ENCODE peak calls at places on chromosomes 4 and X, in nine cellular contexts. S, P, T, Z, B, U, R, J and D are unnamed samples.
A peak's percentile ranks its signal among the peaks of the same experiment; 100 is the strongest.

GRCh38 chr4:5658992-5659391 is 49.4 kb downstream of the EVC2 start:
- DNase-seq in U (no peak), T (no peak), R (no peak), Z (no peak), J (no peak), P (no peak), B (no peak), S (no peak), D (no peak)

GRCh38 chrX:17967888-17968287 is 106.8 kb upstream of the RAI2 start:
- DNase-seq in T (no peak), U (no peak), S (no peak), J (no peak), R (no peak), Z (peak; percentile 38), B (no peak), P (no peak), D (no peak)

GRCh38 chr4:56302102-56302501 is 85.2 kb downstream of the AASDH start:
- DNase-seq in J (no peak), T (no peak), S (no peak), Z (no peak), B (no peak), P (no peak), U (no peak), R (no peak), D (no peak)

GRCh38 chr4:117447925-117448324 is 362.5 kb upstream of the TRAM1L1 start:
- DNase-seq in T (no peak), U (peak; percentile 24), Z (no peak), J (no peak), B (no peak), S (no peak), R (no peak), P (no peak), D (no peak)

GRCh38 chrX:28491941-28492340 is 95.3 kb upstream of the IL1RAPL1 start:
- DNase-seq in J (no peak), U (no peak), T (no peak), S (no peak), B (no peak), R (no peak), Z (no peak), P (no peak), D (no peak)

GRCh38 chr4:64341711-64342110 is 67.5 kb downstream of the TECRL start:
- DNase-seq in U (no peak), S (peak; percentile 69), T (no peak), R (peak; percentile 81), Z (no peak), P (no peak), B (no peak), J (no peak), D (no peak)

GRCh38 chrX:24668111-24668510 is 21.0 kb upstream of the PCYT1B start:
- DNase-seq in Z (no peak), B (peak; percentile 10), U (no peak), R (peak; percentile 8), S (no peak), T (peak; percentile 22), P (no peak), J (no peak), D (no peak)

GRCh38 chrX:106726485-106727437 is at the start of gene RNF128:
- DNase-seq in B (peak; percentile 40), R (peak; percentile 4), Z (peak; percentile 83), T (peak; percentile 12), U (peak; percentile 80), S (peak; percentile 72), J (peak; percentile 53), P (no peak), D (no peak)

GRCh38 chr4:67292045-67292444 is 253.3 kb downstream of the CENPC start:
- DNase-seq in S (no peak), T (no peak), B (no peak), R (no peak), P (no peak), U (no peak), Z (no peak), J (no peak), D (no peak)

GRCh38 chr4:39495446-39496208 is 31.6 kb downstream of the UGDH start:
- DNase-seq in T (no peak), J (no peak), R (no peak), S (no peak), Z (no peak), U (no peak), B (peak; percentile 55), P (no peak), D (no peak)

GRCh38 chr4:150960079-150960478 is 55.0 kb downstream of the LRBA start:
- DNase-seq in J (no peak), P (no peak), B (peak; percentile 27), T (peak; percentile 41), U (no peak), Z (peak; percentile 19), R (no peak), S (no peak), D (no peak)

GRCh38 chr4:55369968-55370367 is 23.9 kb downstream of the SRD5A3 start:
- DNase-seq in U (no peak), B (no peak), P (no peak), Z (no peak), R (no peak), T (no peak), S (no peak), J (no peak), D (no peak)

GRCh38 chrX:116306218-116306617 is 130.2 kb upstream of the SLC6A14 start:
- DNase-seq in U (no peak), J (no peak), S (no peak), P (no peak), Z (no peak), T (no peak), B (no peak), R (no peak), D (no peak)

GRCh38 chrX:152641996-152642395 is 4.3 kb downstream of the GABRQ start:
- DNase-seq in Z (peak; percentile 63), T (peak; percentile 46), B (peak; percentile 6), R (no peak), J (peak; percentile 6), P (no peak), U (peak; percentile 2), S (no peak), D (no peak)

GRCh38 chr4:76279462-76279861 is 27.1 kb upstream of the STBD1 start:
- DNase-seq in R (no peak), S (no peak), J (no peak), U (no peak), T (no peak), Z (no peak), B (no peak), P (no peak), D (no peak)
- TF ChIP-seq CTCF in R (no peak), S (no peak), J (no peak), U (no peak), T (no peak), Z (no peak), B (no peak), P (peak; percentile 14), D (no peak)

GRCh38 chr4:7850489-7850888 is 89.2 kb downstream of the AFAP1 start:
- DNase-seq in S (no peak), J (no peak), R (no peak), Z (peak; percentile 20), U (no peak), T (no peak), B (no peak), P (no peak), D (no peak)
- TF ChIP-seq CTCF in S (no peak), J (no peak), R (no peak), Z (peak; percentile 23), U (no peak), T (peak; percentile 21), B (no peak), P (no peak), D (no peak)

DNA sequence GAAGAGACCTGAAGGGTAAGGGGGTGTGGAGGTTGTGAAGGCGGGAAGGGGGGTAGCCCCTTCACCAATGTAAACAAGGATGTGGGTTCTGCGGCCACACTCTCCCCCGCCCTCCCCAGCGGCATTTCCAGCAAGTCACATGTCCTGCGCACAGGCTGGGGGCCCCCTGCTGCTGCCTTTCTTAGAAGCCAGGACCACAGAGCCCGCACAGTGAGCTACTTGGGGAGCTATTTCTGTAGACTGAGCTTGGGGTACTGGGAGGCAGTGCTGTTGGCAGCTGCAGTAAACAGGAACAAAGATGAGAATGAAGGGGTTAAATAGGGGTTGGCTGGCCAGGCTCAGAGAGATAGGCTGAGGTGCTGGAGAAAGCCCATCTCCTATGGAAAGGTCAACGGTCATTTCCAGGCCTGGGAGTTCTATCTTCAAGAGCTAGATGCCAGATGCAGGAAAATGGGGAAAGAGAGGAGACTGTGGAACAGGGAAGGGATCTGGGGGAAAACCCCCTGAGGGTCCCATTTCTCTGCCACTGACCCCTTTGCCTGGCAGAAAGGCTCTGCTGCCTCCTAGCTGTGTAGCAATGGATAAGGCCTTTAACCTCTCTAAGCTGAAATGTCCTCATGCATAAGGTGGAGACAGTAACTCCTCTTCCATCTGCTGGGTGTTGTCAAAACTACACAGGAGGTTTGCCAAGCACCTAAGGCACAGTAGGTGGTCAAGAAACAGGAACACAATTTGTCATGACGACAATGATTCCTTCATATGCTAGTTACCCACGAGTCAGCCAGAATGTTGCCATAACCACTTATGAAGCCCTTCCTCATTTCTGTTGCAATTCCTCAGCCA is 18.5 kb upstream of the PIM2 start:
- DNase-seq in P (peak; percentile 86), U (no peak), R (peak; percentile 41), S (peak; percentile 68), B (no peak), T (no peak), Z (peak; percentile 39), J (peak; percentile 68), D (peak; percentile 65)
- TF ChIP-seq CTCF in P (peak; percentile 56), U (no peak), R (no peak), S (no peak), B (no peak), T (no peak), Z (peak; percentile 46), J (peak; percentile 9), D (peak; percentile 36)

DNA sequence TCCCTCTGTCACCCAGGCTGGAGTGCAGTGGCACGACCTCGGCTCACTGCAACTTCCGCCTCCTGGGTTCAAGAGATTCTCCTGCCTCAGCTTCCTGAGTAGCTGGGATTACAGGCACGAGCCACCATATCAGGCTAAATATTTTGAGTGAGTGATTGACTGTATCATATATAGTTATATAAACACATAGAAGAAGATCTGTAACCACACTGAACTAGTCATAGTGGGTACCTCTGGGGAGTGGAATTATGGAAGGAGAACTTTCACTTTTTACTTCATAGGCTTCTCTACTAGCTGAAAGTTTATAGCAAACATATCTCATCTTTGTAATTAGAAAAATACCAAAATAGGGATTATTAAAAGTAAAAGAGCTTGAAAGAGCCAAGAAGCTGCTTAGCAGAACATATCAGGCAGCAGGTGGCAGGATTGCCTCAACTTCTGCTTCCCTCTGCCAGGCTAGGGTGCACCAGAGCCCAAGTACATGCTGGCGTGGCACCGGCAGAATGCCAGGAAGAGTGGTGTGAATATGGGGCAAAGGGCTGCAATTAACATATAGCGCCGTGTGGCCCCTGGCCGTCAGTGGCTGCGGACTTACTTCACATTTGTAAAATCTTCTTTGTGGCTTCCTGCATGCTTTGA is 39.5 kb upstream of the CD40LG start:
- DNase-seq in Z (peak; percentile 42), R (peak; percentile 8), S (peak; percentile 59), B (peak; percentile 30), P (no peak), U (no peak), T (no peak), J (no peak), D (no peak)
- TF ChIP-seq CTCF in Z (peak; percentile 53), R (no peak), S (peak; percentile 40), B (peak; percentile 27), P (peak; percentile 28), U (no peak), T (peak; percentile 32), J (peak; percentile 8), D (no peak)